ENCODE peak calls at places on chromosomes 2 and 18, in nine cellular contexts. D is astrocyte of the spinal cord, Y is T-helper 2 cell, U is H9, L is T-helper 9 cell, M is NCI-H510A, N is ELR, G is AG04449, V is hippocampal formation. H is an unnamed sample.
A peak's percentile ranks its signal among the peaks of the same experiment; 100 is the strongest.

GRCh38 chr18:44342946-44343345 is 337.7 kb upstream of the SETBP1 start:
- DNase-seq in D (no peak), Y (no peak), U (no peak), L (no peak), M (no peak), N (no peak), G (no peak), V (no peak), H (no peak)

GRCh38 chr2:112643488-112643887 is 2.3 kb upstream of the SLC20A1 start:
- DNase-seq in D (no peak), Y (no peak), U (no peak), L (no peak), M (no peak), N (no peak), G (no peak), V (no peak), H (no peak)

GRCh38 chr18:8140841-8141501 is 468.3 kb upstream of the RAB12 start:
- DNase-seq in D (peak; percentile 69), Y (no peak), U (no peak), L (no peak), M (no peak), N (peak; percentile 86), G (no peak), V (no peak), H (no peak)

GRCh38 chr18:64974378-64975125 is 776.3 kb upstream of the CDH7 start:
- DNase-seq in D (no peak), Y (no peak), U (no peak), L (no peak), M (no peak), N (no peak), G (no peak), V (no peak), H (no peak)

GRCh38 chr2:29009711-29010677 is 28.9 kb downstream of the TOGARAM2 start:
- DNase-seq in D (no peak), Y (no peak), U (no peak), L (no peak), M (no peak), N (no peak), G (no peak), V (no peak), H (no peak)

GRCh38 chr18:31643003-31643402 is 41.4 kb downstream of the B4GALT6 start:
- DNase-seq in D (no peak), Y (no peak), U (no peak), L (no peak), M (no peak), N (no peak), G (no peak), V (no peak), H (no peak)

GRCh38 chr2:167190053-167190452 is 301.8 kb downstream of the XIRP2 start:
- DNase-seq in D (peak; percentile 89), Y (no peak), U (no peak), L (no peak), M (no peak), N (peak; percentile 19), G (no peak), V (no peak), H (no peak)

GRCh38 chr18:1513519-1513918 is 608.8 kb downstream of the ADCYAP1 start:
- DNase-seq in D (no peak), Y (no peak), U (no peak), L (no peak), M (no peak), N (peak; percentile 10), G (no peak), V (no peak), H (no peak)

GRCh38 chr18:13597068-13597467 is 129.3 kb downstream of the FAM210A start:
- DNase-seq in D (no peak), Y (no peak), U (no peak), L (no peak), M (no peak), N (no peak), G (no peak), V (no peak), H (no peak)

GRCh38 chr2:164143183-164143930 is 407.5 kb upstream of the FIGN start:
- DNase-seq in D (no peak), Y (no peak), U (no peak), L (no peak), M (no peak), N (no peak), G (no peak), V (no peak), H (no peak)

GRCh38 chr18:63213331-63213900 is 106.2 kb downstream of the BCL2 start:
- DNase-seq in D (no peak), Y (no peak), U (no peak), L (no peak), M (no peak), N (no peak), G (no peak), V (no peak), H (no peak)

GRCh38 chr18:44149706-44150105 is 531.0 kb upstream of the SETBP1 start:
- DNase-seq in D (peak; percentile 89), Y (no peak), U (no peak), L (no peak), M (no peak), N (peak; percentile 13), G (peak; percentile 4), V (no peak), H (no peak)

GRCh38 chr18:31723998-31724711 is 36.5 kb downstream of the SLC25A52 start:
- DNase-seq in D (peak; percentile 6), Y (no peak), U (no peak), L (no peak), M (peak; percentile 8), N (no peak), G (no peak), V (no peak), H (no peak)

H was measured in memory B cell.